ENCODE peak calls at places on chromosomes 6 and 20, in five cellular contexts. N is GM12878, E is HepG2, S is H1, O is K562. X is an unnamed sample.

GRCh38 chr6:41469951-41470340 is 76.2 kb upstream of the FOXP4 start:
- DNase-seq in N (no peak), E (no peak), O (no peak), S (no peak), X (no peak)

GRCh38 chr20:36574278-36575065 is 1.1 kb downstream of the TGIF2 start:
- DNase-seq in N (no peak), O (peak), E (peak), S (peak), X (peak)

GRCh38 chr6:106381871-106382270 is 21.4 kb downstream of the CRYBG1 start:
- DNase-seq in O (no peak), S (no peak), N (no peak), E (no peak), X (no peak)

GRCh38 chr20:12970372-12970821 is 38.4 kb upstream of the SPTLC3 start:
- DNase-seq in N (no peak), E (peak), O (no peak), S (no peak), X (no peak)

GRCh38 chr20:49278817-49279676 is 1.2 kb upstream of the ZNFX1 start:
- DNase-seq in N (no peak), O (peak), S (no peak), E (peak), X (no peak)

GRCh38 chr6:32662099-32662498 is 4.4 kb downstream of the HLA-DQB1 start:
- DNase-seq in N (no peak), S (no peak), E (no peak), O (no peak), X (no peak)

GRCh38 chr6:113073611-113074191 is 726.6 kb downstream of the RFPL4B start:
- DNase-seq in O (no peak), S (no peak), E (no peak), N (no peak), X (no peak)

GRCh38 chr6:45966797-45967196 is 48.9 kb downstream of the CLIC5 start:
- DNase-seq in O (no peak), E (no peak), S (no peak), N (no peak), X (no peak)

GRCh38 chr6:153568601-153569000 is 437.5 kb upstream of the RGS17 start:
- DNase-seq in O (no peak), N (no peak), E (no peak), S (no peak), X (no peak)

GRCh38 chr6:31308050-31308844 is 36.4 kb upstream of the HLA-C start:
- DNase-seq in N (no peak), S (peak), O (peak), E (no peak), X (no peak)

GRCh38 chr6:25366785-25367657 is 87.8 kb downstream of the CARMIL1 start:
- DNase-seq in N (peak), S (no peak), E (no peak), O (no peak), X (no peak)

GRCh38 chr6:75065524-75065923 is 140.3 kb downstream of the COL12A1 start:
- DNase-seq in N (no peak), S (peak), O (no peak), E (no peak), X (no peak)

GRCh38 chr6:14123331-14124105 is 5.9 kb downstream of the CD83 start:
- DNase-seq in O (no peak), S (no peak), E (no peak), N (no peak), X (no peak)

GRCh38 chr6:73774311-73774766 is 78.3 kb downstream of the CD109 start:
- DNase-seq in E (no peak), S (no peak), O (no peak), N (peak), X (no peak)

GRCh38 chr20:40010483-40010882 is 678.6 kb downstream of the MAFB start:
- DNase-seq in E (no peak), S (no peak), O (no peak), N (no peak), X (no peak)

GRCh38 chr6:170545405-170545804 is 7.7 kb downstream of the PSMB1 start:
- DNase-seq in E (no peak), S (no peak), N (no peak), O (no peak), X (no peak)

GRCh38 chr6:155517282-155517681 is 61.6 kb upstream of the NOX3 start:
- DNase-seq in N (no peak), O (no peak), S (no peak), E (no peak), X (no peak)

GRCh38 chr6:115071962-115072361 is 729.1 kb upstream of the HS3ST5 start:
- DNase-seq in E (no peak), N (no peak), O (no peak), S (no peak), X (no peak)

GRCh38 chr6:34276881-34277762 is 28.3 kb upstream of the SMIM29 start:
- DNase-seq in O (no peak), E (peak), N (no peak), S (no peak), X (no peak)

DNA sequence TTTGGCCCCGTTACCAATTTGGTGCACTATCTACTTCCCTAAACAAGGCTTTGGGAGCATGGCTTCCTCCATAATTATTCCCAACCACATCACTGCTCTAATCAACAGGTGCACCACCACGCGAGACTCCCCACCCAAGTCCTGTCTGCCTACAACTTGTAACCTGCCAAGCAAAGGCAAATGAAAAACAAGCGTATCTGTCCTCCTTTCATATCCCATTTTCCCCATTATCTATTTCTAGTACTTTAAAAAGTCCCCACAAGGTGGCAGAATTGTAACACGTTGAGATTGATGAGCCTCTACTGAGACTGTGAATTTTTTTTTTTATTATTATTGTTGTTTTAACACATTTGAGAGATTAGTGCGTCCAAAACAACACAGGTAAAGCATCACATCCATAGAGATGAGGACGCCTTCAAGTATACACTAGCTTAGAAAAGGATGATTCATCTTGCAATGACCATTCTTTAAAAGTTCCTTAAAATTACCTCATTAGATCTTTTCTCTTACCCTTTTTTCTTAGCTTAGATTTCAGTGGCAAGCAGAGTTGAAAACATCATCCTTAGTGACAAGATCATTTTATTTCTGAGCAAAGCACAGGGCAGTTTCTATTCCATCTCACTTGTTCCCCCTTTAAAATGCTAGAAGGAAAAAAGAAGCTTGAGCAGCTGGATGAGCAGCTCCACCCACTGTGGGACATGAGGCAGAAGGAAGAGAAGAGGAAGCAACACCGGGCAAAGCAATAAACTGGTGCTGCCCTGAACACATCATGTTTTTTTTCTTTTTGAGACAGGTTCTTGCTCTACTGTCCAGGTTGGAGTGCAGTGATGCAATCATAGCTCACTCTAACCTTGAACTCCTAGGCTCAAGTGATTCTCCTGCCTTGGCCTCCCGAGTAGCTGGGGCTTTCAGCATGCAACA is 210.8 kb downstream of the ARHGAP18 start:
- DNase-seq in S (no peak), O (peak), N (no peak), E (peak), X (peak)
- TF ChIP-seq CTCF in S (no peak), O (peak), N (peak), E (peak), X (peak)

GRCh38 chr6:128246472-128246871 is 273.9 kb downstream of the PTPRK start:
- DNase-seq in S (no peak), O (no peak), N (no peak), E (no peak), X (no peak)

GRCh38 chr6:128252293-128253176 is 267.9 kb downstream of the PTPRK start:
- DNase-seq in S (no peak), O (no peak), E (no peak), N (no peak), X (no peak)

GRCh38 chr6:128250370-128251070 is 269.9 kb downstream of the PTPRK start:
- DNase-seq in E (no peak), N (no peak), S (no peak), O (no peak), X (no peak)

GRCh38 chr6:128251445-128251844 is 269.0 kb downstream of the PTPRK start:
- DNase-seq in S (no peak), N (no peak), E (no peak), O (no peak), X (no peak)

DNA sequence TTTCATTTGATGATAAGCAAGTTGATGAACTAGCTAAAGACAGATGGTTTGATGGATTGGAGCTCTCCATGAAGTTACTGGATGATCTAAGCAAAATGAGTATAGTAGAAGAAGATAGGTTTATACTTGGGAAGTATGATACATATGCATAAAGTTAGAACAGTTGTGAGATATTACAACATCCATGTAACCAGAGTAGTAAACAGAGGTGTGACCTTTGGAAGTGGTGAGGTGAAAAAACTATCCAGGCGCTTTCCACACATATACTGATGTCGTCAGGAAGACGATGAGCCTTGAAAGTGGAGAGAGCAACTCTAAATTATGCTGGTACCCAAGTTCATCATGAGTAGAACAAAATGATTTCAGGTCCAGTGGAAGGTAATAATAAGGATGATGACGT is 271.0 kb downstream of the PTPRK start:
- DNase-seq in O (no peak), S (no peak), E (no peak), N (no peak), X (no peak)
- TF ChIP-seq GABPA in O (no peak), S (no peak), E (no peak), N (no peak), X (no peak)

GRCh38 chr20:58692579-58693225 is at the start of gene NPEPL1:
- DNase-seq in O (no peak), N (no peak), S (peak), E (no peak), X (no peak)

GRCh38 chr20:58691405-58691772 is 1.2 kb upstream of the NPEPL1 start:
- DNase-seq in O (no peak), S (peak), N (no peak), E (no peak), X (no peak)

GRCh38 chr20:58690351-58690750 is 2.2 kb upstream of the NPEPL1 start:
- DNase-seq in S (no peak), E (no peak), N (no peak), O (no peak), X (no peak)

GRCh38 chr20:58691773-58692578 is 624 bp upstream of the NPEPL1 start:
- DNase-seq in S (peak), N (no peak), O (peak), E (no peak), X (no peak)

DNA sequence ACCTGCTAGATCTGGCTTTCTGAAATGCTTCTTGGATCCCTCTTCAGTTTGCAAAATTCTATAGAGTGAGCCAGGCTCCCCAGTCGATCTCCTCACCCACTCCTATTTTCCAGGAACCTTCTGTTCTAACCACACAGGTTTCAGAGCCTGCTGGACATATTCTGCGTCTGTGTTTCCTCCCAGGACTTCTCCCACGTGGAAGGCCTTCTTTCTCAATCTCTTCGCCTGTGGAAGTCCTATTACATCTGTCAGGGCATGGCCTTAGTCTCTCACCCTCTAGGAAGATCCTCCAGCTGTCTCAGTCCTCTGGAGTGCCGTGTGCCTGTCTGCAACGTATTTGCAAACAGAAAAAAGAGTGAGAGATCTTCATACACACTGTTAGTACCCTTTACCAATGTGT is 1.7 kb upstream of the NPEPL1 start:
- DNase-seq in O (no peak), S (peak), N (no peak), E (no peak), X (no peak)
- TF ChIP-seq EP300 in O (no peak), S (no peak), N (no peak), E (no peak), X (no peak)

DNA sequence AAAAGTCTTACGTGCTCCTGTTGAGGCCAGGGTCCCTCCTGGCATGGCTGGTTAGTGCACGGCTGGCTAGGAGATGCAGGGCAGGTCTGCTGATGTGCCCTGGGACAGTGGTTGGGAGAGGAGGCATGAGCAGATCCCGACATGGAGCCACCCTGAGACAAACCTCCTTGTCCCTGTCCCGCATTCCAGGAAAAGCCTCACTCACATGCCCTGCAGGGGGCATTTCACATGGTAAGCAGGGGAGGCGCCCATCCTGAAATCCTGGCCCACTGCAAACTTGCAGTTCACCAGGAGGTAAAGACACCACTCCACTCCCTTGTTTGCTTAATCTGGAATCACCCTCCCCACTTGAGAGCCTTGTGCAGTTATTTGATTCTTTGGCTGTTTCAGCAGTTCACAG is 116.7 kb upstream of the SLC24A3 start:
- DNase-seq in N (no peak), O (no peak), S (peak), E (no peak), X (no peak)
- TF ChIP-seq CTCF in N (no peak), O (no peak), S (peak), E (no peak), X (no peak)

GRCh38 chr6:89475106-89475505 is 42.2 kb downstream of the ANKRD6 start:
- DNase-seq in S (no peak), E (no peak), N (no peak), O (no peak), X (no peak)
- TF ChIP-seq GABPA in S (no peak), E (no peak), N (no peak), O (no peak), X (no peak)

DNA sequence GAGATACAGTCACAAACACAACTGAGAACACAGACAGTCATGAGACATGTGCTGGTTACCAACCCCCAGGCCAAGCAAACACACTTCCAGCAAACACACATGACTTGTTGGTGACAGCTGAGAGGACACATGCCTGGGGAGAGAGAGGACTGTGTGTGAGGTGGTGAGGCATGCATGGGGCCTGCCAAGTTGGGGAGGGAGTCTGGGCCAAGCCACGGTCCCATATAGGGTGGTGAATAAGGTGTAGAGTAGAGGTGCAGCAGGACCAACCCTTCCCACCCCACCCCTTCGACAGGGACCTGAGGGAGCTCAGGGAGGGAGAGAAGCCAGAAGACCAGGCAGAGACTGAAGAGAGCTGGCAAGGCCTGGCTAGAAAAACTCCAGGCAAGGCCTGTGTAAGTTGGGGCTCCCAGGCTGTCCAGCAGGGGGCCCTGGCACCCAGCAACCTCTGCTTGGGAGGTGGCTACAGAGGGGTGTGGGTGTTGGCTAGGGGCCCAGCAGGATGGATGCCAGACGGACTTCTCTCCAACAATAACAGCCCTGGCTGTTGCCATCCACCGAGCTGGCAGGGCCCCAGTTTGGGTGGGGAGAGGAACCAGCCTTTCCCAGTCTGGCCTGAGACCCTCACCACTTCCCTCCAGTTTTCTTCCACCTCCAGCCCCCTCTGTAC is 2.0 kb upstream of the SLC29A1 start:
- DNase-seq in E (peak), N (no peak), S (peak), O (peak), X (peak)
- TF ChIP-seq EP300 in E (no peak), N (peak), S (no peak), O (no peak), X (no peak)

DNA sequence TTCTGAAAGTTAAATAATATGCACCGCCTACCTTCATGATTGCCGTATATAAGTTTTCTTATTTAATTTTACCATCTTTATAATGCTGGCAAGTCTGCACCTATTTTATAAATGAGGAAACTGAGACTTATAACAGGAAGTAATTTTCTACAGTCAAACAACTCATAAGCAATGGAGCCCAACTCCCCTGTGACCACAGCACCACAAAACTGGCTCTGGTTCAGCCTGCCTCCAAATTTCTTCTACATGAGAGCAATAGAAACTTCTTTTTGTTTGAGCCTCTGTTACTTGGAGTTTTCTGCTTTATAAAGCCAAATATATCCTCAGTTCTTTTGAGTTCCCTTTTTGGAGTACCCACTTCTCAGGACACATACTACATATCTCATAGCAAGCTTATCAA is 131.1 kb upstream of the HSF2 start:
- DNase-seq in O (no peak), N (no peak), E (no peak), S (no peak), X (no peak)
- TF ChIP-seq CTCF in O (no peak), N (no peak), E (no peak), S (no peak), X (no peak)

GRCh38 chr6:1256435-1257008 is 55.4 kb upstream of the FOXQ1 start:
- DNase-seq in S (no peak), O (no peak), N (no peak), E (no peak), X (no peak)
- TF ChIP-seq GABPA in S (no peak), O (no peak), N (no peak), E (no peak), X (no peak)